ENCODE peak calls at places on chromosomes 13 and 19, in nine cellular contexts. K, F, M, Z, J, O, T, R and U are unnamed samples.

GRCh38 chr13:95153647-95154405 is 147.4 kb downstream of the ABCC4 start:
- DNase-seq in K (no peak), F (no peak), M (no peak), Z (no peak), J (peak), O (no peak), T (no peak), R (no peak), U (peak)

GRCh38 chr19:48372904-48373303 is 8.7 kb downstream of the SYNGR4 start:
- DNase-seq in K (no peak), F (no peak), M (no peak), Z (no peak), J (peak), O (no peak), T (no peak), R (no peak), U (peak)

GRCh38 chr13:36366023-36366422 is 19.8 kb upstream of the SPART start:
- DNase-seq in K (no peak), F (no peak), M (no peak), Z (no peak), J (no peak), O (no peak), T (no peak), R (no peak), U (no peak)

GRCh38 chr13:82116422-82116989 is 1765.8 kb downstream of the SLITRK1 start:
- DNase-seq in K (no peak), F (no peak), M (no peak), Z (no peak), J (no peak), O (no peak), T (no peak), R (no peak), U (no peak)

GRCh38 chr13:73939071-73939380 is 195.2 kb downstream of the KLF12 start:
- DNase-seq in K (no peak), F (no peak), M (peak), Z (no peak), J (no peak), O (no peak), T (no peak), R (no peak), U (no peak)

GRCh38 chr19:48329167-48329891 is 4.0 kb downstream of the EMP3 start:
- DNase-seq in K (no peak), F (no peak), M (peak), Z (no peak), J (no peak), O (peak), T (peak), R (no peak), U (peak)

GRCh38 chr19:18171605-18172327 is 1.8 kb upstream of the IFI30 start:
- DNase-seq in K (no peak), F (no peak), M (no peak), Z (no peak), J (no peak), O (no peak), T (no peak), R (no peak), U (no peak)

GRCh38 chr19:38003427-38004099 is 96.6 kb downstream of the SIPA1L3 start:
- DNase-seq in K (no peak), F (peak), M (peak), Z (peak), J (peak), O (peak), T (peak), R (peak), U (peak)

GRCh38 chr19:27846944-27847343 is 1366.0 kb downstream of the UQCRFS1 start:
- DNase-seq in K (no peak), F (no peak), M (no peak), Z (no peak), J (no peak), O (no peak), T (no peak), R (no peak), U (peak)

GRCh38 chr13:25018729-25019115 is 77.2 kb upstream of the PABPC3 start:
- DNase-seq in K (no peak), F (no peak), M (no peak), Z (no peak), J (peak), O (no peak), T (no peak), R (no peak), U (peak)

GRCh38 chr13:93805736-93806135 is 579.1 kb downstream of the GPC6 start:
- DNase-seq in K (no peak), F (no peak), M (no peak), Z (no peak), J (no peak), O (no peak), T (no peak), R (no peak), U (no peak)

GRCh38 chr13:43014162-43014561 is 9.2 kb upstream of the DNAJC15 start:
- DNase-seq in K (no peak), F (no peak), M (no peak), Z (no peak), J (no peak), O (no peak), T (no peak), R (no peak), U (no peak)

GRCh38 chr13:108176685-108177274 is 38.6 kb downstream of the LIG4 start:
- DNase-seq in K (no peak), F (no peak), M (peak), Z (no peak), J (peak), O (peak), T (peak), R (no peak), U (peak)

GRCh38 chr13:80523134-80523533 is 182.2 kb upstream of the SPRY2 start:
- DNase-seq in K (no peak), F (no peak), M (no peak), Z (no peak), J (no peak), O (no peak), T (no peak), R (no peak), U (no peak)

GRCh38 chr19:34336781-34337271 is 28.2 kb upstream of the GPI start:
- DNase-seq in K (no peak), F (no peak), M (peak), Z (no peak), J (peak), O (peak), T (no peak), R (no peak), U (peak)

GRCh38 chr13:79749985-79750551 is 269.1 kb downstream of the NDFIP2 start:
- DNase-seq in K (peak), F (peak), M (peak), Z (peak), J (no peak), O (peak), T (peak), R (no peak), U (no peak)

GRCh38 chr19:17309962-17310461 is 649 bp downstream of the DDA1 start:
- DNase-seq in K (no peak), F (no peak), M (no peak), Z (no peak), J (no peak), O (no peak), T (no peak), R (no peak), U (peak)

GRCh38 chr19:1155352-1156304 is 18.4 kb downstream of the SBNO2 start:
- DNase-seq in K (no peak), F (no peak), M (no peak), Z (no peak), J (no peak), O (no peak), T (no peak), R (no peak), U (no peak)

GRCh38 chr19:18915639-18916038 is 3.5 kb downstream of the COPE start:
- DNase-seq in K (no peak), F (no peak), M (peak), Z (no peak), J (peak), O (no peak), T (no peak), R (peak), U (peak)

GRCh38 chr19:10514211-10515145 is 2.8 kb downstream of the S1PR5 start:
- DNase-seq in K (no peak), F (no peak), M (no peak), Z (no peak), J (no peak), O (peak), T (no peak), R (no peak), U (no peak)

GRCh38 chr19:947707-948533 is 22.1 kb downstream of the ARID3A start:
- DNase-seq in K (no peak), F (no peak), M (no peak), Z (no peak), J (no peak), O (peak), T (no peak), R (no peak), U (no peak)